ENCODE peak calls at places on chromosomes 11 and 22, in ten cellular contexts. One of them, this sample, is unnamed. For H3K9me3, the result is how much of the 10 kb centered on the place peaks cover.

GRCh38 chr11:67371549-67372231 is 1.7 kb downstream of the CLCF1 start:
- DNase-seq in stomach: peak
- DNase-seq in thoracic aorta: no peak
- DNase-seq in heart right ventricle: no peak
- DNase-seq in CD8-positive, alpha-beta T cell: peak
- DNase-seq in DND-41: no peak
- DNase-seq in SK-N-SH: peak
- DNase-seq in WERI-Rb-1: peak
- DNase-seq in tibial nerve: no peak
- DNase-seq in heart left ventricle: no peak
- DNase-seq in this sample: no peak

GRCh38 chr11:111582163-111582562 is 20.1 kb upstream of the SIK2 start:
- DNase-seq in DND-41: no peak
- DNase-seq in tibial nerve: no peak
- DNase-seq in thoracic aorta: no peak
- DNase-seq in WERI-Rb-1: no peak
- DNase-seq in heart left ventricle: no peak
- DNase-seq in CD8-positive, alpha-beta T cell: no peak
- DNase-seq in SK-N-SH: no peak
- DNase-seq in stomach: no peak
- DNase-seq in heart right ventricle: no peak
- DNase-seq in this sample: no peak

GRCh38 chr11:2844116-2844515 is 41.5 kb downstream of the CDKN1C start:
- DNase-seq in CD8-positive, alpha-beta T cell: no peak
- DNase-seq in heart right ventricle: no peak
- DNase-seq in WERI-Rb-1: no peak
- DNase-seq in heart left ventricle: no peak
- DNase-seq in thoracic aorta: no peak
- DNase-seq in SK-N-SH: no peak
- DNase-seq in stomach: no peak
- DNase-seq in DND-41: peak
- DNase-seq in tibial nerve: no peak
- DNase-seq in this sample: no peak

GRCh38 chr22:43228330-43228729 is 41.4 kb upstream of the TTLL12 start:
- DNase-seq in WERI-Rb-1: peak
- DNase-seq in CD8-positive, alpha-beta T cell: peak
- DNase-seq in DND-41: peak
- DNase-seq in stomach: peak
- DNase-seq in thoracic aorta: no peak
- DNase-seq in heart right ventricle: peak
- DNase-seq in tibial nerve: no peak
- DNase-seq in heart left ventricle: no peak
- DNase-seq in SK-N-SH: peak
- DNase-seq in this sample: no peak

GRCh38 chr11:44611088-44611487 is 45.6 kb downstream of the CD82 start:
- DNase-seq in heart left ventricle: no peak
- DNase-seq in WERI-Rb-1: no peak
- DNase-seq in tibial nerve: no peak
- DNase-seq in heart right ventricle: no peak
- DNase-seq in CD8-positive, alpha-beta T cell: no peak
- DNase-seq in thoracic aorta: no peak
- DNase-seq in SK-N-SH: no peak
- DNase-seq in stomach: no peak
- DNase-seq in DND-41: no peak
- DNase-seq in this sample: no peak

GRCh38 chr11:91800208-91800914 is 424.3 kb upstream of the FAT3 start:
- DNase-seq in WERI-Rb-1: no peak
- DNase-seq in DND-41: no peak
- DNase-seq in thoracic aorta: no peak
- DNase-seq in SK-N-SH: no peak
- DNase-seq in tibial nerve: no peak
- DNase-seq in heart left ventricle: no peak
- DNase-seq in heart right ventricle: no peak
- DNase-seq in stomach: no peak
- DNase-seq in CD8-positive, alpha-beta T cell: no peak
- DNase-seq in this sample: no peak

GRCh38 chr22:44012172-44012571 is 11.9 kb upstream of the PARVB start:
- DNase-seq in heart left ventricle: no peak
- DNase-seq in tibial nerve: no peak
- DNase-seq in heart right ventricle: no peak
- DNase-seq in thoracic aorta: no peak
- DNase-seq in WERI-Rb-1: no peak
- DNase-seq in stomach: no peak
- DNase-seq in DND-41: no peak
- DNase-seq in CD8-positive, alpha-beta T cell: no peak
- DNase-seq in SK-N-SH: no peak
- DNase-seq in this sample: no peak

GRCh38 chr22:31451709-31452571 is 37.7 kb downstream of the EIF4ENIF1 start:
- DNase-seq in tibial nerve: no peak
- DNase-seq in WERI-Rb-1: peak
- DNase-seq in heart left ventricle: no peak
- DNase-seq in thoracic aorta: no peak
- DNase-seq in stomach: no peak
- DNase-seq in CD8-positive, alpha-beta T cell: no peak
- DNase-seq in DND-41: no peak
- DNase-seq in heart right ventricle: no peak
- DNase-seq in SK-N-SH: peak
- DNase-seq in this sample: no peak

DNA sequence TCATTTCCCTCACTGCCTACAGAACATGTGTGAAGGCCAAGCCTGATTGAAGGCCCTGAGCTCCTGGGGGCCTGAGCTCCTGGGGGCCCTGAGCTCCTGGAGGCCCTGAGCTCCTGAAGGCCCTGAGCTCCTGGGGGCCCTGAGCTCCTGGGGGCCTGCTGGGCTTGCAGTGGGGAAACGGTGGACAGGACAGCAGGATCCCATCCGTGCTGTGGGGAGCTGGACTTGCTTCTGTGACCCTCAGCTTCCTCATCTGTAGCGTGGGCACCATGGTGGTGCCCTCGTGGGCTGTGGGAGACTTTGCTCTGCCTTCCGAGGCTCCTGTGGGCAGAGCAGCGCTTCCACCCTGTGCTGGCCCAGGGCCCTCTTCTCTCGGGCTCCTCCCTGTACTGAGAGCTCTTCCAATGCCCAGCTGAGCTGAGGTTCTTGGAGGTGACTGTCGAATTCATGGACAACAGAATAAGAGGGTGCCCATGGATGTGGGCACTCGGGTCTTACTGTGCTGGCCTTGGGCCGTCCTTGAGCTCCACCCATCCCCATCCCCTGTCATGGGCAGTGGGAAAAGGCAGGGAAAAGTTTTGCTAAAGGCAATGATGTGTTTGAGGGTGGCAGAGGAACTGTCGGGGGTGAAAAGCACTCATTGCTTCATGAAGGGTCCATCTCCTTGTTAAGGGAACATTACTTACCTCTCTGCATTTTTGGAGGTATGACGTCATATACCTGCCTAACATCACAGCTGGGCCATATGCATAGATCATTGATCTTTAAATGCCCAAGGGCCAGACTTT is 786.7 kb downstream of the TBC1D22A start:
- DNase-seq in stomach: no peak
- DNase-seq in tibial nerve: no peak
- DNase-seq in DND-41: no peak
- DNase-seq in heart left ventricle: no peak
- DNase-seq in SK-N-SH: no peak
- DNase-seq in CD8-positive, alpha-beta T cell: no peak
- DNase-seq in heart right ventricle: no peak
- DNase-seq in thoracic aorta: no peak
- DNase-seq in WERI-Rb-1: no peak
- DNase-seq in this sample: no peak
- H3K9me3 ChIP-seq in stomach: under half
- H3K9me3 ChIP-seq in tibial nerve: under half
- H3K9me3 ChIP-seq in DND-41: under half
- H3K9me3 ChIP-seq in heart left ventricle: under half
- H3K9me3 ChIP-seq in SK-N-SH: under half
- H3K9me3 ChIP-seq in CD8-positive, alpha-beta T cell: under half
- H3K9me3 ChIP-seq in heart right ventricle: under half
- H3K9me3 ChIP-seq in thoracic aorta: under half
- H3K9me3 ChIP-seq in WERI-Rb-1: under half
- H3K9me3 ChIP-seq in this sample: under half

GRCh38 chr11:74863410-74863809 is 85.5 kb downstream of the XRRA1 start:
- DNase-seq in SK-N-SH: no peak
- DNase-seq in tibial nerve: no peak
- DNase-seq in stomach: no peak
- DNase-seq in heart right ventricle: no peak
- DNase-seq in CD8-positive, alpha-beta T cell: no peak
- DNase-seq in WERI-Rb-1: no peak
- DNase-seq in thoracic aorta: no peak
- DNase-seq in DND-41: no peak
- DNase-seq in heart left ventricle: no peak
- DNase-seq in this sample: no peak

GRCh38 chr11:74871037-74871436 is 77.9 kb downstream of the XRRA1 start:
- DNase-seq in SK-N-SH: no peak
- DNase-seq in heart left ventricle: no peak
- DNase-seq in DND-41: no peak
- DNase-seq in heart right ventricle: no peak
- DNase-seq in tibial nerve: no peak
- DNase-seq in thoracic aorta: no peak
- DNase-seq in stomach: no peak
- DNase-seq in WERI-Rb-1: no peak
- DNase-seq in CD8-positive, alpha-beta T cell: no peak
- DNase-seq in this sample: no peak

GRCh38 chr11:74870485-74870884 is 78.4 kb downstream of the XRRA1 start:
- DNase-seq in tibial nerve: no peak
- DNase-seq in WERI-Rb-1: peak
- DNase-seq in DND-41: no peak
- DNase-seq in thoracic aorta: no peak
- DNase-seq in CD8-positive, alpha-beta T cell: no peak
- DNase-seq in heart right ventricle: no peak
- DNase-seq in heart left ventricle: no peak
- DNase-seq in stomach: no peak
- DNase-seq in SK-N-SH: peak
- DNase-seq in this sample: no peak

GRCh38 chr11:74860743-74861142 is 88.1 kb downstream of the XRRA1 start:
- DNase-seq in WERI-Rb-1: no peak
- DNase-seq in DND-41: no peak
- DNase-seq in heart left ventricle: no peak
- DNase-seq in heart right ventricle: no peak
- DNase-seq in stomach: no peak
- DNase-seq in tibial nerve: no peak
- DNase-seq in thoracic aorta: no peak
- DNase-seq in CD8-positive, alpha-beta T cell: no peak
- DNase-seq in SK-N-SH: no peak
- DNase-seq in this sample: no peak

GRCh38 chr11:74866557-74866956 is 82.3 kb downstream of the XRRA1 start:
- DNase-seq in stomach: no peak
- DNase-seq in DND-41: no peak
- DNase-seq in heart right ventricle: no peak
- DNase-seq in tibial nerve: no peak
- DNase-seq in CD8-positive, alpha-beta T cell: no peak
- DNase-seq in SK-N-SH: no peak
- DNase-seq in heart left ventricle: no peak
- DNase-seq in WERI-Rb-1: no peak
- DNase-seq in thoracic aorta: no peak
- DNase-seq in this sample: no peak
- H3K9me3 ChIP-seq in stomach: half or more
- H3K9me3 ChIP-seq in DND-41: half or more
- H3K9me3 ChIP-seq in heart right ventricle: under half
- H3K9me3 ChIP-seq in tibial nerve: under half
- H3K9me3 ChIP-seq in CD8-positive, alpha-beta T cell: under half
- H3K9me3 ChIP-seq in SK-N-SH: under half
- H3K9me3 ChIP-seq in heart left ventricle: half or more
- H3K9me3 ChIP-seq in WERI-Rb-1: under half
- H3K9me3 ChIP-seq in thoracic aorta: half or more
- H3K9me3 ChIP-seq in this sample: under half

DNA sequence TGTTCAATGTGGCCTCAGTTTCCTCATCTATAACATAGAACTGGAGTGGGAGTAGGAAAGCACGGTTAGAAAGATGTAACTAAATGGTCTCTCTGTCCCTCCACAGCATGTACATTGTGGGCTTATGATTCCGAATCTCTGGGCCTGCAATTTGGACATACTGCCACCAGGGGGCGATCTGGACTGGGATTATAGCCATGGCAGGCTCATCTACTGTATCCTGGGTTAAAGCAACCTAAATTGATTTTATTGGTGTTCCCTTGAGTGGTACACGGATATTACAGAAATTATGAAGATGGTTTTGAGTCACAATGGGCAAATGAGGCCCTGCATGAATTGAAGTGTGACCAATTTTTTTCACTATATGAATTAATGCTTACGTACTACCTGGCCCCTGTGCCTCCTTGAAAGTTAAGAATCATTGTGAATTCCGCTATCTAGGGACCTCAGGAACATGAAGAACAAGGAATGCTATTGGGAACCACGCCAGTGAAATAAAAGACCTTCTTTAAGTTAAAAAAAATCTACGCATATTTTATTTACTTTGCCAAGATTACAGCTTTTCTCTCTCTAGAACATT is 32.9 kb downstream of the TST start:
- DNase-seq in thoracic aorta: no peak
- DNase-seq in heart left ventricle: no peak
- DNase-seq in CD8-positive, alpha-beta T cell: peak
- DNase-seq in SK-N-SH: no peak
- DNase-seq in WERI-Rb-1: peak
- DNase-seq in tibial nerve: no peak
- DNase-seq in stomach: peak
- DNase-seq in DND-41: peak
- DNase-seq in heart right ventricle: no peak
- DNase-seq in this sample: no peak
- H3K9me3 ChIP-seq in thoracic aorta: under half
- H3K9me3 ChIP-seq in heart left ventricle: under half
- H3K9me3 ChIP-seq in CD8-positive, alpha-beta T cell: under half
- H3K9me3 ChIP-seq in SK-N-SH: under half
- H3K9me3 ChIP-seq in WERI-Rb-1: under half
- H3K9me3 ChIP-seq in tibial nerve: under half
- H3K9me3 ChIP-seq in stomach: under half
- H3K9me3 ChIP-seq in DND-41: under half
- H3K9me3 ChIP-seq in heart right ventricle: under half
- H3K9me3 ChIP-seq in this sample: under half

GRCh38 chr11:1104411-1105182 is 29.9 kb downstream of the MUC2 start:
- DNase-seq in SK-N-SH: no peak
- DNase-seq in heart left ventricle: no peak
- DNase-seq in DND-41: no peak
- DNase-seq in thoracic aorta: no peak
- DNase-seq in WERI-Rb-1: no peak
- DNase-seq in heart right ventricle: no peak
- DNase-seq in stomach: no peak
- DNase-seq in tibial nerve: no peak
- DNase-seq in CD8-positive, alpha-beta T cell: no peak
- DNase-seq in this sample: no peak

GRCh38 chr11:1105183-1105565 is 30.5 kb downstream of the MUC2 start:
- DNase-seq in heart left ventricle: no peak
- DNase-seq in WERI-Rb-1: no peak
- DNase-seq in thoracic aorta: no peak
- DNase-seq in stomach: no peak
- DNase-seq in DND-41: no peak
- DNase-seq in SK-N-SH: no peak
- DNase-seq in tibial nerve: no peak
- DNase-seq in heart right ventricle: no peak
- DNase-seq in CD8-positive, alpha-beta T cell: no peak
- DNase-seq in this sample: no peak

GRCh38 chr11:1102221-1102971 is 27.7 kb downstream of the MUC2 start:
- DNase-seq in heart left ventricle: no peak
- DNase-seq in WERI-Rb-1: no peak
- DNase-seq in stomach: no peak
- DNase-seq in SK-N-SH: no peak
- DNase-seq in DND-41: no peak
- DNase-seq in thoracic aorta: no peak
- DNase-seq in CD8-positive, alpha-beta T cell: no peak
- DNase-seq in tibial nerve: no peak
- DNase-seq in heart right ventricle: no peak
- DNase-seq in this sample: no peak

GRCh38 chr11:1102996-1103395 is 28.3 kb downstream of the MUC2 start:
- DNase-seq in thoracic aorta: no peak
- DNase-seq in WERI-Rb-1: no peak
- DNase-seq in tibial nerve: no peak
- DNase-seq in heart left ventricle: no peak
- DNase-seq in DND-41: no peak
- DNase-seq in SK-N-SH: no peak
- DNase-seq in CD8-positive, alpha-beta T cell: no peak
- DNase-seq in heart right ventricle: no peak
- DNase-seq in stomach: no peak
- DNase-seq in this sample: no peak

GRCh38 chr11:1103401-1104360 is 29.0 kb downstream of the MUC2 start:
- DNase-seq in SK-N-SH: no peak
- DNase-seq in DND-41: no peak
- DNase-seq in tibial nerve: no peak
- DNase-seq in thoracic aorta: no peak
- DNase-seq in heart right ventricle: no peak
- DNase-seq in heart left ventricle: no peak
- DNase-seq in WERI-Rb-1: no peak
- DNase-seq in CD8-positive, alpha-beta T cell: no peak
- DNase-seq in stomach: no peak
- DNase-seq in this sample: no peak
- H3K9me3 ChIP-seq in SK-N-SH: under half
- H3K9me3 ChIP-seq in DND-41: under half
- H3K9me3 ChIP-seq in tibial nerve: under half
- H3K9me3 ChIP-seq in thoracic aorta: under half
- H3K9me3 ChIP-seq in heart right ventricle: under half
- H3K9me3 ChIP-seq in heart left ventricle: under half
- H3K9me3 ChIP-seq in WERI-Rb-1: under half
- H3K9me3 ChIP-seq in CD8-positive, alpha-beta T cell: under half
- H3K9me3 ChIP-seq in stomach: under half
- H3K9me3 ChIP-seq in this sample: under half